ENCODE peak calls at places on chromosomes 3 and 15, in four cellular contexts. M, B, Q and U are unnamed samples.

GRCh38 chr3:194271459-194272035 is 79.6 kb downstream of the CPN2 start:
- DNase-seq in M (no peak), B (peak), Q (no peak), U (no peak)

GRCh38 chr3:16126634-16127033 is 47.8 kb upstream of the GALNT15 start:
- DNase-seq in M (no peak), B (no peak), Q (no peak), U (no peak)

GRCh38 chr15:90221251-90221900 is 12.4 kb downstream of the CIB1 start:
- DNase-seq in M (peak), B (peak), Q (peak), U (peak)

GRCh38 chr15:50315814-50316630 is 39.0 kb downstream of the GABPB1 start:
- DNase-seq in M (no peak), B (peak), Q (peak), U (no peak)

GRCh38 chr3:45881031-45882022 is 5.0 kb upstream of the CCR9 start:
- DNase-seq in M (no peak), B (peak), Q (no peak), U (no peak)

GRCh38 chr3:37861540-37862051 is at the start of gene CTDSPL:
- DNase-seq in M (peak), B (peak), Q (peak), U (peak)

GRCh38 chr3:74768010-74768409 is 153.6 kb upstream of the CNTN3 start:
- DNase-seq in M (no peak), B (no peak), Q (no peak), U (no peak)

GRCh38 chr3:105613120-105613519 is 246.4 kb downstream of the ALCAM start:
- DNase-seq in M (no peak), B (peak), Q (peak), U (no peak)

GRCh38 chr3:192090586-192090985 is 629.6 kb downstream of the PYDC2 start:
- DNase-seq in M (no peak), B (no peak), Q (no peak), U (no peak)

GRCh38 chr3:160587105-160587504 is 21.7 kb upstream of the KPNA4 start:
- DNase-seq in M (peak), B (no peak), Q (no peak), U (no peak)

GRCh38 chr15:78438595-78439285 is 724 bp downstream of the IREB2 start:
- DNase-seq in M (no peak), B (peak), Q (peak), U (no peak)

GRCh38 chr3:130480736-130481135 is 36.2 kb upstream of the COL6A6 start:
- DNase-seq in M (no peak), B (peak), Q (peak), U (no peak)

GRCh38 chr15:65761210-65761926 is 30.7 kb downstream of the DENND4A start:
- DNase-seq in M (no peak), B (no peak), Q (no peak), U (no peak)

GRCh38 chr3:150763122-150763840 is at the start of gene SIAH2:
- DNase-seq in M (peak), B (peak), Q (peak), U (peak)

GRCh38 chr15:44296625-44297524 is 8.4 kb downstream of the GOLM2 start:
- DNase-seq in M (no peak), B (peak), Q (peak), U (no peak)

GRCh38 chr15:76954744-76955143 is 23.2 kb downstream of the RCN2 start:
- DNase-seq in M (no peak), B (no peak), Q (peak), U (no peak)

GRCh38 chr3:33440328-33440577 is at the start of gene UBP1:
- DNase-seq in M (peak), B (no peak), Q (no peak), U (no peak)

DNA sequence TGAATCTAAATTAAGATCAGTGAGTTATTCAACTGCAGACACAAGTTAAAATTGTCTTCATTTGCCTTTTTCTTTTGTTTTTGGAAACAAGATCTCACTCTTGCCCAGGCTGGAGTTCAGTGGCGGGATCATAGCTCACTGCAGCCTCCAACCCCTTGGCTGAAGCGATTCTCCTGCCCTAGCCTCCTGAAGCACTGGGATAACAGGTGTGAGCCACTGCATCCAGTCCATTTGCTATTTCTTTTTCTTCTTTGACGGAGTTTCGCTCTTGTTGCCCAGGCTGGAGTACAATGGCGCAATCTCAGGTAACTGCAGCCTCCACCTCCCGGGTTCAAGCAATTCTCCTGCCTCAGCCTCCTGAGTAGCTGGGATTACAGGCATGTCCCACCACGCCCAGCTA is 10.3 kb downstream of the RNF168 start:
- DNase-seq in M (no peak), B (no peak), Q (no peak), U (no peak)
- TF ChIP-seq CTCF in M (no peak), B (no peak), Q (no peak), U (no peak)

GRCh38 chr3:4523710-4524422 is 30.7 kb downstream of the ITPR1 start:
- DNase-seq in M (no peak), B (no peak), Q (no peak), U (no peak)

GRCh38 chr3:4520013-4520881 is 27.1 kb downstream of the ITPR1 start:
- DNase-seq in M (no peak), B (no peak), Q (no peak), U (no peak)

GRCh38 chr3:4522962-4523361 is 29.8 kb downstream of the ITPR1 start:
- DNase-seq in M (no peak), B (no peak), Q (no peak), U (no peak)

GRCh38 chr3:4525555-4526238 is 32.5 kb downstream of the ITPR1 start:
- DNase-seq in M (no peak), B (no peak), Q (no peak), U (no peak)

DNA sequence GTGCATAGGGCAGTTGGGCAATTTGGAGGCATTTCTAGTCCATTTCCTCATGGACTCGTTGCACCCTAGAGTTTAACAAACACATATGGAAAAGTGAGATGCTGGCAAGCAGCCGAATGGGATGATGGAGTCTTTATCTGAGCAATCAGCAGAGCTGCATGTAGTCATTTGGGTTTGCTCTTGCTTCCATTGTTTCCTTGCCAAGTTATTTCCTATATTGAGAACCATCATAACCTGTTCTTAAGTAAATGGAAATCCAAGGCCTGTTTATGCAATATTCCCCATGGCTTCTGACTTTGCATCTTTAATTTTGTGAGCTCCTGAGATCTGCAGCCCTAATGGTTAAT is 31.2 kb downstream of the ITPR1 start:
- DNase-seq in M (no peak), B (peak), Q (no peak), U (no peak)
- TF ChIP-seq CTCF in M (no peak), B (no peak), Q (no peak), U (no peak)

DNA sequence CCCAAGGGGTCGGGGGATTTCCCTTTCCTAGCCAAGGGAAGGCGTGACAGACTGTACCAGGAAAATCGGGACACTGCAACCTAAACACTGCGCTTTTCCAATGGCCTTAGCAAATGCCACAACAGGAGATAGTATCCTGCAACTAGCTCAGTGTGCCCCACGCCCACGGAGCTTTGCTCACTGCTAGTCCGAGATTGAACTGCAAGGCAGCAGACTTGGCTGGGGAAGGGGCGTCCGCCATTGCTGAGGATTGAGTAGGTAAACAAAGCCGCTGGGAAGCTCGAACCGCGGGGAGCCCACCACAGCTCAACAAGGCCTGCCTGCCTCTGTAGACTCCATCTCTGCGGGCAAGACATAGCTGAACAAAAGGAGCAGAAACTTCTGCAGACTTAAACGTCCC is 72.3 kb upstream of the THRB start:
- DNase-seq in M (no peak), B (no peak), Q (no peak), U (no peak)
- TF ChIP-seq CTCF in M (no peak), B (no peak), Q (no peak), U (no peak)

DNA sequence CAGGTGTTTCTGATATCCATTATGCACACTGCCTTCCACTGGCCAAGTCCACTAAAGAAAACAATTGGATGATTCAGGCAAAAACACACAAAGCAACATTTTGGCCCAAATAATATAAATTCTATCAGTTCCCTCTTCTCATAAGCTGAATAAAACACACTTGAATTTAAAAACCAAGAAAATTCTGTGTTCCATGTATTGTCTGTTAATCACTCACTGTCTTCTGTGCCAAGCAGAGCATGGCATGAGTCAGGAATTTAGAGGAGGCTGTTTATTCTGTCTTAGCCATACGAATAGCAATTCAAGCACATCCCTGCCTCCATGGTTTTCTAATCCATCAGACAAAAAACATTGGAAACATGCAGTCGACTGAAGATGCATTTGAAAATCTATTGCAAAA is 215.6 kb upstream of the UMPS start:
- DNase-seq in M (no peak), B (no peak), Q (no peak), U (no peak)
- TF ChIP-seq CTCF in M (no peak), B (no peak), Q (no peak), U (no peak)

DNA sequence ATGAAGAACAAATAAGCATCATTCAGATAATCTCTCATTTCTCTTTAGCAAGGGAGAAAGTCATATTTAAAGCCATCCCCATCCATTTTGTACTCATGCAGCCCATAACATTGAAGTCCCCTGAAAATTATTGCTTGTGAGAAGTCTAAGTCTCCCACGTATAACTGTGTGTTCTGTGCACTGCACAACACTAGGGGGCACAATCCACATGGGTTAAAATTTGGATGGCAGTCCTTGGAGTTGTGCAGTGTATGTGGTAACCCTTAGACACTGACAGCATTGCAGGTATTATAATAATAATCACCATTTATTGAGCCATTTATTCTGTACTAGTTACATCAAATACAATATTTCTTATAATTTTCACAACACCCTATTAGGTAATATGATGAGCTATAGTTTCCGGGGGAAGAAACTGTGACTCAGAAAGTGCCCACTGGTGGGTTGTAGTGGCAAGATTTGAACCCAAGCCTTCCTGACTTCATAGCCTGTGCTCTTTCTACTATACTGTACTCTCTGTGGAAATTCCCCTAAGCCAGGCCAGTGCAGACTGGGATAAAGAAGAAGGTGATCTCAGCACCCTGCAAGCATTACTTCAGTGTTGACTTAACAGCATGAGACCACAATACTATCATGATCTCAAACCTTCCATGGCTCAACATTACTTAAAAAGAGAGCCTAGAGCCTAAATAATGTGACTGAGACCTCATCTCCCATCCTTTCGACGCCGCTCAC is 15.7 kb downstream of the KCNAB1 start:
- DNase-seq in M (no peak), B (peak), Q (peak), U (no peak)
- TF ChIP-seq CTCF in M (no peak), B (peak), Q (peak), U (no peak)

GRCh38 chr15:40451497-40452158 is 10.9 kb downstream of the BAHD1 start:
- DNase-seq in M (no peak), B (no peak), Q (no peak), U (no peak)

GRCh38 chr15:40456738-40457137 is 14.0 kb upstream of the CHST14 start:
- DNase-seq in M (peak), B (no peak), Q (no peak), U (no peak)

GRCh38 chr15:40452296-40453090 is 11.7 kb downstream of the BAHD1 start:
- DNase-seq in M (peak), B (no peak), Q (no peak), U (no peak)

GRCh38 chr15:40456299-40456712 is 14.5 kb upstream of the CHST14 start:
- DNase-seq in M (no peak), B (no peak), Q (no peak), U (no peak)

DNA sequence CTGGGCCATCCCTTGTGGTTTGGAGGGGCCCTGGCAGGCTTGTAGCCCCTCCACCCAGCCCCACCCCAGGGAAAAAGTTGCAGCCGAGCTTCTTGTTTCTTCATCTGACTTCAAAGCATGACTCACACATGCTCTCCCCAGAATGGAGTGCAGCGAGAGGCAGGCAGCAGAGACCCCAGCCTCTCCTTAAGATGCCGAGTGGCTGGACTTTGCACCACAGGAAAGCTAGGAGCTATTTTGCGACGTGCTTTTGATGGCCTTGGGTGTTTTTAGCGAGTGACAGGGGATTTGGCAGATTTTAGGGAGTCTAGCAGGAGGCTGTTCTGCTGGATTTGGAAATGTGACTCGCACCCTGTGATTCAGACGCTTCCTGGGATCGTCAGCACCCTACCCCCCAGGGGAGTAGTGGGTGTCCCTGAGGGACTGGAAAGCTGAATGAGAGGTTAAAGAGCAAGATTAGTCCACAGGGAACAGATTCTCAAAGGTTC is 14.2 kb downstream of the BAHD1 start:
- DNase-seq in M (peak), B (peak), Q (no peak), U (no peak)
- TF ChIP-seq CTCF in M (no peak), B (no peak), Q (no peak), U (no peak)

GRCh38 chr3:64103131-64103530 is 79.8 kb upstream of the PSMD6 start:
- DNase-seq in M (no peak), B (no peak), Q (no peak), U (no peak)
- TF ChIP-seq CTCF in M (no peak), B (no peak), Q (no peak), U (no peak)

GRCh38 chr3:149282836-149283235 is 50.6 kb downstream of the TM4SF18 start:
- DNase-seq in M (no peak), B (no peak), Q (no peak), U (no peak)

GRCh38 chr3:149284034-149284433 is 49.4 kb downstream of the TM4SF18 start:
- DNase-seq in M (no peak), B (no peak), Q (no peak), U (no peak)

GRCh38 chr3:149291178-149291577 is 42.3 kb downstream of the TM4SF18 start:
- DNase-seq in M (no peak), B (no peak), Q (peak), U (no peak)

GRCh38 chr3:149283401-149283800 is 50.0 kb downstream of the TM4SF18 start:
- DNase-seq in M (no peak), B (no peak), Q (no peak), U (no peak)

DNA sequence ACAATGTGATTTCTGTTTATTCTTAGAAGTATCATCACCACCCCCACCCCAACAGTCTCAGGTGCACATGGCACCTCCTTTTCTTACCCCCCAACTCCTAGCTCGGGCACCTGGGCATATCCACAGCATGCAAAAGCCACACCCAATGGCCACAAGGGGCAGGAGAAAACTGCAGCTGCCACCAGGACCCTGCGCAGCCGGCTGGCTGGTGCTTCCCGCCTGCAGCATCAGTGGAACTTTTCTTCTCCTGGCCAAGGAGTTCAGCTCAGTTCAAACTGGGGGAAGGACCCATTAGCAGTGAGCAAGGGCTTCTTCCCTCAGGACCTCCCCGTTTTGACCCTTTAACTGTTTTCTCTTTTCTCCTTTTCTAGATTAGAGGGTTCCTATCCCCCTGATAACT is 44.8 kb downstream of the TM4SF18 start:
- DNase-seq in M (no peak), B (no peak), Q (no peak), U (no peak)
- TF ChIP-seq CTCF in M (no peak), B (no peak), Q (no peak), U (no peak)